ENCODE peak calls at places on chromosomes 2 and 18, in five cellular contexts. One of them, this sample, is unnamed.

GRCh38 chr2:183021613-183022012 is 16.6 kb downstream of the NCKAP1 start:
- DNase-seq in epithelial cell of esophagus: no peak
- DNase-seq in choroid plexus epithelial cell: no peak
- DNase-seq in HCT116: no peak
- DNase-seq in AG04450: no peak
- DNase-seq in this sample: no peak

GRCh38 chr2:238864207-238865014 is 16.5 kb downstream of the TWIST2 start:
- DNase-seq in choroid plexus epithelial cell: peak
- DNase-seq in epithelial cell of esophagus: peak
- DNase-seq in HCT116: peak
- DNase-seq in AG04450: peak
- DNase-seq in this sample: peak

GRCh38 chr2:142724186-142724585 is 153.3 kb upstream of the KYNU start:
- DNase-seq in choroid plexus epithelial cell: peak
- DNase-seq in epithelial cell of esophagus: no peak
- DNase-seq in HCT116: no peak
- DNase-seq in AG04450: no peak
- DNase-seq in this sample: no peak

GRCh38 chr2:229027353-229028115 is 243.6 kb downstream of the PID1 start:
- DNase-seq in HCT116: no peak
- DNase-seq in choroid plexus epithelial cell: peak
- DNase-seq in AG04450: no peak
- DNase-seq in epithelial cell of esophagus: no peak
- DNase-seq in this sample: no peak

GRCh38 chr18:57436193-57436964 is 1.2 kb downstream of the ONECUT2 start:
- DNase-seq in AG04450: no peak
- DNase-seq in choroid plexus epithelial cell: no peak
- DNase-seq in epithelial cell of esophagus: no peak
- DNase-seq in HCT116: no peak
- DNase-seq in this sample: no peak

GRCh38 chr2:147683380-147683779 is 161.4 kb upstream of the ACVR2A start:
- DNase-seq in epithelial cell of esophagus: no peak
- DNase-seq in HCT116: no peak
- DNase-seq in AG04450: no peak
- DNase-seq in choroid plexus epithelial cell: no peak
- DNase-seq in this sample: no peak

GRCh38 chr2:25341753-25342371 is at the start of gene DNMT3A:
- DNase-seq in AG04450: peak
- DNase-seq in HCT116: no peak
- DNase-seq in epithelial cell of esophagus: peak
- DNase-seq in choroid plexus epithelial cell: peak
- DNase-seq in this sample: peak

GRCh38 chr18:11165952-11166351 is 16.6 kb upstream of the PIEZO2 start:
- DNase-seq in AG04450: no peak
- DNase-seq in HCT116: no peak
- DNase-seq in epithelial cell of esophagus: no peak
- DNase-seq in choroid plexus epithelial cell: no peak
- DNase-seq in this sample: no peak

GRCh38 chr2:160405077-160405865 is 88.3 kb downstream of the RBMS1 start:
- DNase-seq in HCT116: no peak
- DNase-seq in epithelial cell of esophagus: no peak
- DNase-seq in AG04450: no peak
- DNase-seq in choroid plexus epithelial cell: no peak
- DNase-seq in this sample: no peak

GRCh38 chr2:218375212-218375611 is 6.9 kb upstream of the SLC11A1 start:
- DNase-seq in AG04450: no peak
- DNase-seq in HCT116: no peak
- DNase-seq in epithelial cell of esophagus: peak
- DNase-seq in choroid plexus epithelial cell: peak
- DNase-seq in this sample: no peak

GRCh38 chr18:33583901-33584300 is 5.9 kb downstream of the ASXL3 start:
- DNase-seq in epithelial cell of esophagus: no peak
- DNase-seq in AG04450: no peak
- DNase-seq in HCT116: no peak
- DNase-seq in choroid plexus epithelial cell: no peak
- DNase-seq in this sample: no peak

GRCh38 chr2:177254433-177255226 is 9.9 kb downstream of the NFE2L2 start:
- DNase-seq in HCT116: peak
- DNase-seq in choroid plexus epithelial cell: peak
- DNase-seq in AG04450: no peak
- DNase-seq in epithelial cell of esophagus: no peak
- DNase-seq in this sample: no peak

GRCh38 chr2:158688722-158689121 is 106.4 kb upstream of the DAPL1 start:
- DNase-seq in epithelial cell of esophagus: peak
- DNase-seq in AG04450: no peak
- DNase-seq in choroid plexus epithelial cell: peak
- DNase-seq in HCT116: no peak
- DNase-seq in this sample: no peak

GRCh38 chr2:241456546-241456945 is 51.8 kb downstream of the STK25 start:
- DNase-seq in AG04450: no peak
- DNase-seq in HCT116: no peak
- DNase-seq in epithelial cell of esophagus: no peak
- DNase-seq in choroid plexus epithelial cell: no peak
- DNase-seq in this sample: no peak

GRCh38 chr18:24605454-24605853 is 145.0 kb downstream of the HRH4 start:
- DNase-seq in choroid plexus epithelial cell: no peak
- DNase-seq in HCT116: no peak
- DNase-seq in AG04450: no peak
- DNase-seq in epithelial cell of esophagus: no peak
- DNase-seq in this sample: no peak

GRCh38 chr2:218898109-218898878 is 17.6 kb downstream of the WNT10A start:
- DNase-seq in choroid plexus epithelial cell: peak
- DNase-seq in epithelial cell of esophagus: peak
- DNase-seq in HCT116: no peak
- DNase-seq in AG04450: no peak
- DNase-seq in this sample: peak

GRCh38 chr2:140273396-140273795 is 1493.2 kb upstream of the NXPH2 start:
- DNase-seq in epithelial cell of esophagus: no peak
- DNase-seq in AG04450: no peak
- DNase-seq in HCT116: no peak
- DNase-seq in choroid plexus epithelial cell: no peak
- DNase-seq in this sample: no peak

GRCh38 chr18:46761054-46761769 is 4.4 kb upstream of the ST8SIA5 start:
- DNase-seq in epithelial cell of esophagus: no peak
- DNase-seq in choroid plexus epithelial cell: no peak
- DNase-seq in AG04450: no peak
- DNase-seq in HCT116: no peak
- DNase-seq in this sample: no peak

GRCh38 chr18:58578835-58579560 is 49.9 kb downstream of the ALPK2 start:
- DNase-seq in HCT116: no peak
- DNase-seq in epithelial cell of esophagus: peak
- DNase-seq in AG04450: peak
- DNase-seq in choroid plexus epithelial cell: peak
- DNase-seq in this sample: no peak

GRCh38 chr18:46588971-46589660 is 67.9 kb downstream of the LOXHD1 start:
- DNase-seq in AG04450: no peak
- DNase-seq in HCT116: no peak
- DNase-seq in epithelial cell of esophagus: no peak
- DNase-seq in choroid plexus epithelial cell: no peak
- DNase-seq in this sample: no peak

GRCh38 chr2:27087823-27088410 is 1.3 kb downstream of the KHK start:
- DNase-seq in HCT116: no peak
- DNase-seq in AG04450: no peak
- DNase-seq in choroid plexus epithelial cell: no peak
- DNase-seq in epithelial cell of esophagus: no peak
- DNase-seq in this sample: no peak

GRCh38 chr2:127631184-127631996 is 14.6 kb upstream of the GPR17 start:
- DNase-seq in epithelial cell of esophagus: no peak
- DNase-seq in HCT116: no peak
- DNase-seq in AG04450: no peak
- DNase-seq in choroid plexus epithelial cell: no peak
- DNase-seq in this sample: no peak

GRCh38 chr2:24011278-24012104 is 1.6 kb downstream of the MFSD2B start:
- DNase-seq in AG04450: no peak
- DNase-seq in HCT116: no peak
- DNase-seq in choroid plexus epithelial cell: no peak
- DNase-seq in epithelial cell of esophagus: no peak
- DNase-seq in this sample: no peak

GRCh38 chr18:78640596-78640995 is 339.0 kb upstream of the SALL3 start:
- DNase-seq in AG04450: no peak
- DNase-seq in epithelial cell of esophagus: no peak
- DNase-seq in HCT116: no peak
- DNase-seq in choroid plexus epithelial cell: no peak
- DNase-seq in this sample: no peak

GRCh38 chr2:187075106-187076070 is 226.4 kb upstream of the ZSWIM2 start:
- DNase-seq in HCT116: no peak
- DNase-seq in AG04450: no peak
- DNase-seq in choroid plexus epithelial cell: no peak
- DNase-seq in epithelial cell of esophagus: peak
- DNase-seq in this sample: no peak

GRCh38 chr2:44009136-44009744 is 13.5 kb upstream of the LRPPRC start:
- DNase-seq in choroid plexus epithelial cell: no peak
- DNase-seq in epithelial cell of esophagus: no peak
- DNase-seq in HCT116: no peak
- DNase-seq in AG04450: no peak
- DNase-seq in this sample: no peak
- TF ChIP-seq CTCF in choroid plexus epithelial cell: peak
- TF ChIP-seq CTCF in epithelial cell of esophagus: no peak
- TF ChIP-seq CTCF in HCT116: no peak
- TF ChIP-seq CTCF in AG04450: peak
- TF ChIP-seq CTCF in this sample: no peak

DNA sequence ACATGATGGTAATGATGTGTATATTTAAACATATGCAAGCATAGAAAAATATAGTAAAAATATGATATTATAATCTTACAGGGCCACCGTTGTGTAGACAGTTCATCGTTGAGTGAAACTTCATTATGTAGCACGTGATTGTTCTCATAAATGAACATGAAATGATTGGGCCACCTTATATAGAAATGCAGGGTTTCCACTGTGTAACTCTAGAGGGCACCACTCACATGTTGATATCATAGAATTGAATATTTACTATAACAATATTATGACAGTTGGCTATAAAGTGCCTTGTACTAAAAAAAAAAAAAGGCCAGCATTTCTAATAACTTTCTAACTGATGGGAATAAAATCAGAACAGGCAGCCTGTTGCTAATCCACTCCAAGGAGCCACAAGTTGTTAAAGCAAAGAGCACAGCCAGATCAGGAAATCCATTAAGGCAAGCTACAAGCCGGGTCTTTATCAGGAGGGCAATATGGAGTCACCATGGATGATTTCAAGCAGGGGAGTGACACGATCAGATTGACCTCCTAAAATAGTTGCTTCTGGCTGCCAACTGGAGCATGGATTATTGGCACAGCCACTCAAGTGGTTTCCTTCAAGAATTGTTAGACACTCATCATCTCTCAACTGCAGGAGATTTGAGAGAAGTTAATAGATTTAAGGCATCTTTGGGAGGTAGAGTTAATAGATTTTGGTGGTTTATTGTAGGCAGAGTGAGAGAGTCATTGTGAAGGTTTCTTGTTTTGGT is 16.7 kb downstream of the IL1F10 start:
- DNase-seq in HCT116: peak
- DNase-seq in choroid plexus epithelial cell: peak
- DNase-seq in epithelial cell of esophagus: peak
- DNase-seq in AG04450: no peak
- DNase-seq in this sample: no peak
- TF ChIP-seq CTCF in HCT116: peak
- TF ChIP-seq CTCF in choroid plexus epithelial cell: peak
- TF ChIP-seq CTCF in epithelial cell of esophagus: peak
- TF ChIP-seq CTCF in AG04450: peak
- TF ChIP-seq CTCF in this sample: no peak

DNA sequence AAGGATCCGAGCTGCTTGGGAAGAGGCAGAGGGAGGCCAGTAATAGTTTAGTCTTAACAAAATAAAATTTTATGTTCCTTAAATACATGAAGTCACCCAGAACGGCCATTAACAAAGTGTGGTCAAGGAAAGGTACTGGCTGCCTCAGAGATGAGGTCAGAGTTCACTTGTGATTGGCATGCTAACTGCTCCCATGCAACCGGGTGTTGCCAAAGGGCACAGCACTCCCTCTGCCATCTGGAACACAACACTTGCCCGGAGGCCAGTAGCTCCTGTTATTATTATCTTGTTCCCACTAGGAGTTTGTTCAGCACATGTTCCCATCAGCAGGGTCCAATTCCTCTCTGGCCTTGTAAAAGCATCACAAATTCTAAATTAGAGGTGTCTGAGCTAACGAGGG is 207.0 kb downstream of the CYP26B1 start:
- DNase-seq in AG04450: no peak
- DNase-seq in epithelial cell of esophagus: no peak
- DNase-seq in HCT116: no peak
- DNase-seq in choroid plexus epithelial cell: no peak
- DNase-seq in this sample: no peak
- TF ChIP-seq CTCF in AG04450: no peak
- TF ChIP-seq CTCF in epithelial cell of esophagus: no peak
- TF ChIP-seq CTCF in HCT116: no peak
- TF ChIP-seq CTCF in choroid plexus epithelial cell: no peak
- TF ChIP-seq CTCF in this sample: no peak

DNA sequence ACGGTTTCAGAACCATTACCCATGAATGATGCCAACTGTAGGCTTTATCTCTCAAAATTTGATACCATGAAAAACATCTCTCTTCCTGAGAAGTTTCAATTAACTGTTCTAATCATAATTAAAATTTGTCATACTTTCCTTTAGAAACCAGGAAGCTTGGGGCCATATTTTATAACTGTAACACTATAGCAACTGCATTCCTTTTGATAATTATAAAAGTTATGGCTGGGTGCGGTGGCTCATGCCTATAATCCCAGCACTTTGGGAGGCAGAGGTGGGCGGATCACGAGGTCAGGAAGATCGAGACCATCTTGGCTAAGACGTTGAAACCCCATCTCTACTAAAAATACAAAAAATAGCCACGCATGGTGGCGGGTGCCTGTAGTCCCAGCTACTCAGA is 70.6 kb downstream of the DNAH7 start:
- DNase-seq in choroid plexus epithelial cell: no peak
- DNase-seq in HCT116: no peak
- DNase-seq in AG04450: no peak
- DNase-seq in epithelial cell of esophagus: no peak
- DNase-seq in this sample: no peak
- TF ChIP-seq CTCF in choroid plexus epithelial cell: no peak
- TF ChIP-seq CTCF in HCT116: no peak
- TF ChIP-seq CTCF in AG04450: no peak
- TF ChIP-seq CTCF in epithelial cell of esophagus: no peak
- TF ChIP-seq CTCF in this sample: no peak

DNA sequence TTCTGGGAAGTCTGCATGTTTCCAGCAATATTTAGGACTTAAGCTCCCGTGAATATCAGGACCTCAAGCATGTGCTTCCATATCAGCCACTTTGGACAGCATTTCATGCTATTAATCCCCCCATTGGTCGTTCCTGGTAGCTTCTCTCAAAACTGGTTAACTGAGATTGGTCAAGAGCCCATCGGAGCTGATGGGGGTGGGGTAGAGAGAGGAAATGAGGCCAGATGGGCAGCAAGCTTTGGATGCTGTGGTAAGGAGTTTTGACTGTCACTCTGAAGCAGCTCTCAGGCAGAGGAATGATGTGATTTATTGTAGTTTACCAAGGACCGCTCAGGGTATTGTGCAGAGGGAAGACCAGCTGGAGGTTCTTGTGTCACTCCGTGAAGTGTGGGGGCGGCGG is 81.8 kb downstream of the FAM168B start:
- DNase-seq in AG04450: no peak
- DNase-seq in HCT116: no peak
- DNase-seq in epithelial cell of esophagus: no peak
- DNase-seq in choroid plexus epithelial cell: no peak
- DNase-seq in this sample: no peak
- TF ChIP-seq CTCF in AG04450: no peak
- TF ChIP-seq CTCF in HCT116: no peak
- TF ChIP-seq CTCF in epithelial cell of esophagus: no peak
- TF ChIP-seq CTCF in choroid plexus epithelial cell: no peak
- TF ChIP-seq CTCF in this sample: no peak